ENCODE peak calls at places on chromosomes 13 and 19, in eight cellular contexts. X, A, Z, O, P, W, F and C are unnamed samples.

GRCh38 chr13:113093580-113094409 is 11.8 kb upstream of the F7 start:
- DNase-seq in X (no peak), A (no peak), Z (no peak), O (no peak), P (no peak), W (no peak), F (no peak), C (no peak)

GRCh38 chr13:91312324-91312723 is 35.2 kb upstream of the MIR17HG start:
- DNase-seq in X (no peak), A (no peak), Z (no peak), O (no peak), P (no peak), W (no peak), F (no peak), C (no peak)

GRCh38 chr13:111973186-111974064 is 93.5 kb upstream of the SOX1 start:
- DNase-seq in X (no peak), A (no peak), Z (no peak), O (no peak), P (no peak), W (no peak), F (no peak), C (no peak)

GRCh38 chr19:33204136-33204973 is 10.2 kb downstream of the LRP3 start:
- DNase-seq in X (no peak), A (no peak), Z (no peak), O (no peak), P (no peak), W (no peak), F (no peak), C (no peak)

GRCh38 chr19:8085606-8086464 is 33.3 kb downstream of the CCL25 start:
- DNase-seq in X (peak), A (no peak), Z (no peak), O (no peak), P (no peak), W (no peak), F (no peak), C (no peak)

GRCh38 chr13:98509271-98510155 is 67.4 kb downstream of the STK24 start:
- DNase-seq in X (no peak), A (peak), Z (no peak), O (no peak), P (peak), W (peak), F (no peak), C (no peak)

GRCh38 chr13:105278797-105279425 is 1256.6 kb downstream of the EFNB2 start:
- DNase-seq in X (peak), A (no peak), Z (no peak), O (no peak), P (no peak), W (no peak), F (no peak), C (peak)

GRCh38 chr13:114146629-114147028 is 14.2 kb upstream of the RASA3 start:
- DNase-seq in X (no peak), A (no peak), Z (no peak), O (no peak), P (peak), W (no peak), F (no peak), C (no peak)

GRCh38 chr19:51065221-51065960 is 499 bp upstream of the KLK13 start:
- DNase-seq in X (no peak), A (no peak), Z (no peak), O (no peak), P (no peak), W (no peak), F (no peak), C (no peak)

GRCh38 chr19:55080915-55081772 is 5.5 kb downstream of the EPS8L1 start:
- DNase-seq in X (no peak), A (peak), Z (no peak), O (peak), P (peak), W (peak), F (peak), C (no peak)

GRCh38 chr13:33197551-33197971 is 88.0 kb downstream of the STARD13 start:
- DNase-seq in X (no peak), A (no peak), Z (no peak), O (no peak), P (no peak), W (no peak), F (no peak), C (no peak)

GRCh38 chr19:50494186-50495019 is 16.6 kb downstream of the JOSD2 start:
- DNase-seq in X (no peak), A (no peak), Z (no peak), O (no peak), P (no peak), W (no peak), F (no peak), C (no peak)

GRCh38 chr19:29075149-29075548 is 137.8 kb downstream of the UQCRFS1 start:
- DNase-seq in X (no peak), A (no peak), Z (no peak), O (no peak), P (no peak), W (no peak), F (no peak), C (no peak)

GRCh38 chr19:47573076-47574026 is at the start of gene ZNF541:
- DNase-seq in X (no peak), A (peak), Z (peak), O (peak), P (peak), W (peak), F (peak), C (no peak)

GRCh38 chr13:44312898-44313551 is 60.6 kb upstream of the SERP2 start:
- DNase-seq in X (no peak), A (peak), Z (no peak), O (no peak), P (no peak), W (peak), F (no peak), C (no peak)

GRCh38 chr13:73450583-73450982 is 391.8 kb downstream of the KLF5 start:
- DNase-seq in X (no peak), A (no peak), Z (no peak), O (no peak), P (no peak), W (no peak), F (no peak), C (no peak)

GRCh38 chr19:55590621-55591020 is 8.7 kb downstream of the FIZ1 start:
- DNase-seq in X (no peak), A (peak), Z (no peak), O (no peak), P (no peak), W (no peak), F (no peak), C (no peak)

GRCh38 chr13:96822900-96823299 is 171.4 kb downstream of the OXGR1 start:
- DNase-seq in X (no peak), A (no peak), Z (no peak), O (no peak), P (no peak), W (no peak), F (no peak), C (peak)